ENCODE peak calls at places on chromosomes 3 and 15, in five cellular contexts. N, P, K, D and Y are unnamed samples.

GRCh38 chr15:73927476-73928240 is 1.4 kb downstream of the LOXL1 start:
- DNase-seq in D (no peak), K (peak; percentile 86), P (peak; percentile 17), N (no peak), Y (peak; percentile 81)

GRCh38 chr3:169327969-169328368 is 335.5 kb downstream of the MECOM start:
- DNase-seq in D (peak; percentile 16), P (no peak), N (no peak), K (no peak), Y (no peak)

GRCh38 chr3:57007513-57008415 is 52.7 kb upstream of the SPATA12 start:
- DNase-seq in D (no peak), N (no peak), K (no peak), P (peak; percentile 79), Y (peak; percentile 28)

GRCh38 chr3:133362539-133362938 is 37.3 kb upstream of the BFSP2 start:
- DNase-seq in N (no peak), P (no peak), K (no peak), D (no peak), Y (no peak)

GRCh38 chr3:4722103-4722502 is 229.0 kb downstream of the ITPR1 start:
- DNase-seq in P (peak; percentile 83), D (peak; percentile 56), K (no peak), N (no peak), Y (peak; percentile 28)

GRCh38 chr3:41199866-41200668 is 762 bp downstream of the CTNNB1 start:
- DNase-seq in D (no peak), P (peak; percentile 63), N (no peak), K (no peak), Y (peak; percentile 79)

GRCh38 chr15:42137461-42138261 is 18.8 kb downstream of the PLA2G4F start:
- DNase-seq in K (peak; percentile 56), D (peak; percentile 48), N (no peak), P (peak; percentile 65), Y (peak; percentile 88)

GRCh38 chr3:71229905-71230657 is 353.4 kb downstream of the FOXP1 start:
- DNase-seq in P (peak; percentile 70), N (no peak), D (no peak), K (no peak), Y (no peak)

GRCh38 chr3:134543113-134543512 is 57.3 kb downstream of the CEP63 start:
- DNase-seq in D (no peak), P (no peak), K (no peak), N (no peak), Y (no peak)

GRCh38 chr15:85533949-85534543 is 153.6 kb downstream of the AKAP13 start:
- DNase-seq in N (no peak), P (no peak), K (no peak), D (no peak), Y (no peak)

GRCh38 chr15:88465633-88466219 is 1.5 kb downstream of the MRPL46 start:
- DNase-seq in P (peak; percentile 73), K (no peak), N (no peak), D (peak; percentile 93), Y (no peak)

GRCh38 chr15:50943623-50944022 is 35.1 kb downstream of the AP4E1 start:
- DNase-seq in K (no peak), N (no peak), P (no peak), D (no peak), Y (no peak)

GRCh38 chr3:112654492-112654891 is 13.5 kb upstream of the CCDC80 start:
- DNase-seq in K (no peak), P (no peak), N (no peak), D (no peak), Y (no peak)

GRCh38 chr15:41530363-41530956 is 13.6 kb downstream of the RPAP1 start:
- DNase-seq in N (no peak), K (no peak), D (no peak), P (no peak), Y (no peak)

GRCh38 chr3:175155172-175155571 is 296.0 kb downstream of the NAALADL2 start:
- DNase-seq in N (no peak), D (no peak), K (no peak), P (no peak), Y (peak; percentile 2)

GRCh38 chr3:125647318-125648014 is 52.2 kb upstream of the OSBPL11 start:
- DNase-seq in D (no peak), N (no peak), K (peak; percentile 45), P (no peak), Y (peak; percentile 30)

GRCh38 chr3:9994086-9994844 is 7.6 kb upstream of the EMC3 start:
- DNase-seq in P (no peak), D (no peak), N (no peak), K (no peak), Y (no peak)

GRCh38 chr15:46461416-46461815 is 826.6 kb downstream of the SQOR start:
- DNase-seq in P (no peak), K (no peak), N (no peak), D (peak; percentile 3), Y (no peak)

GRCh38 chr15:68550498-68551295 is 28.1 kb upstream of the CORO2B start:
- DNase-seq in K (peak; percentile 97), D (peak; percentile 41), P (peak; percentile 72), N (no peak), Y (peak; percentile 94)

GRCh38 chr3:187750041-187750512 is 4.8 kb upstream of the BCL6 start:
- DNase-seq in N (no peak), P (no peak), D (peak; percentile 92), K (peak; percentile 65), Y (peak; percentile 91)

DNA sequence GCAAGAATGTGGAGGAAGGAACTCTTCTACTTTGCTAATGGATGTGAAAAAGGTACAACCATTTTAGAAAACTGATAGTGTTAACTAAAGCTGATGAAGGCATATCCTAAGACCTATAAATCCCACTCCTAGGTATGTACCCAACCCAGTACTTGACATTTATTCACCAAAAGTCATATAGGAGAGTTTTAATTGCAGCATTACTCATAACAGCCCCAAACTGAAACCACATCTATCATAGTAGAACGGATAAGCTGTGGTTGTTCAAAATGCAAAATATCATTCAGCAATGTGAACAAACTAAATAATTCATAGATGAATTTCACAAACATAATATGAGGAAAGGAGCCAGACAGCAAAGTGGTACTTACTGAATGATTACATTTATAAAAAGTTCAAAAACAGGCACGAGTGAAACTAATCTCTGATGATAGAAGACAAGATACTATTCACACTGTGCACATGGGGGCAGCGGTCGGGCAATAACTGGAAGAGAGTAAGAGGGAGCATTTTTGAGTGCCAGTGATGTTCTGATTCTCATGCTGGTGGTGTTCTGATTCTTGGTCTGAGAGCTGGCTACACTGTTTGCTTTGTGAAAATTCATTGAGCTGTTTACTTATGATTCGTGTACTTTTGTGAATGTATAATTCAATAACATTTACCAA is 34.3 kb downstream of the GOLIM4 start:
- DNase-seq in K (no peak), P (no peak), N (no peak), D (peak; percentile 13), Y (no peak)
- TF ChIP-seq CTCF in K (no peak), P (peak; percentile 23), N (no peak), D (peak; percentile 28), Y (peak; percentile 10)

GRCh38 chr3:194475978-194476377 is 10.8 kb downstream of the ATP13A3 start:
- DNase-seq in D (no peak), N (no peak), K (no peak), P (no peak), Y (no peak)
- H3K4me1 ChIP-seq in D (peaks cover 69% of the 10 kb centered on the region), N (peaks cover 2% of the 10 kb centered on the region), K (no peaks in the 10 kb centered on the region), P (no peaks in the 10 kb centered on the region), Y (peaks cover 13% of the 10 kb centered on the region)

GRCh38 chr3:178439504-178439903 is 96.7 kb upstream of the KCNMB2 start:
- DNase-seq in K (no peak), P (peak; percentile 20), D (no peak), N (no peak), Y (peak; percentile 24)
- TF ChIP-seq CREB1 in K (no peak), P (no peak), D (no peak), N (no peak), Y (no peak)

DNA sequence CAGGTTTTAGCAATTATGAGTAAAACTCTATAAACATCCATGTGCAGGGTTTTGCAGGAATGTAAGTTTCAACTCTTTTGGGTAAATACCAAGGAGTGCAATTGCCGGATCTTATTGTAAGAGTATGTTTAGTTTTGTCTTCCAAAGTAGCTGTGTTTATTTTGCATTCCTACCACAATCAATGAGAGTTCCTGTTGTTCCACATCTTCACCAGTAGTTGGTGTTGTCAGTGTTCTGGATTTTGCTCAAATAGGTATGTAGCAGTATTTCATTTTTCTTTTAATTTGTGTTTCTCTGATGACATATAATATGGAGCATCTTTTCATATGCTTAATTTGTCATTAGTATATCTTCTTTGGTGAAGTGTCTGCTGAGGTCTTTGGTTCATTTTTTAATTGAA is 185.1 kb upstream of the GALNT15 start:
- DNase-seq in D (no peak), K (no peak), P (no peak), N (no peak), Y (peak; percentile 19)
- TF ChIP-seq CTCF in D (peak; percentile 12), K (peak; percentile 17), P (peak; percentile 46), N (peak; percentile 21), Y (peak; percentile 43)

GRCh38 chr3:142914286-142914811 is 25.5 kb upstream of the PCOLCE2 start:
- DNase-seq in D (no peak), P (no peak), N (no peak), K (no peak), Y (no peak)
- H3K4me1 ChIP-seq in D (no peaks in the 10 kb centered on the region), P (no peaks in the 10 kb centered on the region), N (no peaks in the 10 kb centered on the region), K (no peaks in the 10 kb centered on the region), Y (no peaks in the 10 kb centered on the region)

DNA sequence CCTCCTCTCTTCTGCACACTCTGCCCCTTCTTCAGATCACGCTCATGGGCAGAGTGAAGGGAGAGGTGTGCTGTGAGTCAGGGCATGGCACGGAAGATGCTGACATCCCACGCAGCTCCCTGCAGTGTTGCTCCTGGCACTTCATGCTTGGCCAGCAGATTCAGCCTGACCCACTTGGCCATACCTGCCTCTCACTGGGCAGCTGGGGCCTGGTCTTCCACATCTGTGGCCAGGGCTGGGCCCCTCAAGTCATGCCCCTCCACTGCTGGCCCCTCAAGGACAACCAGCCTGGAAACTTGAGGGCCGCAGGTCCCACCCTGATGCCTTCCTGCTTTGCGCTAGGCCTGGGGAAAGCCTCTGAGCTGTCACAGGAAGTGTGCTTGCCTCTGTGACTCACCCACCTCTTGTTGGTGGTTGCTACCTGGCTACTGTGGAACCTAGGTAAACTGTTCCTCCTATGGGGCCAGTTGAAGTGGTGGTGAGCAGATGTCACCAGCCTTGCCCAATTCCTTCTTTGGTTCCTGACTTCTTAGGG is 48.7 kb downstream of the BSN start:
- DNase-seq in N (no peak), K (no peak), P (no peak), D (no peak), Y (no peak)
- TF ChIP-seq CREB1 in N (no peak), K (no peak), P (no peak), D (no peak), Y (no peak)

GRCh38 chr3:107627962-107628542 is 105.3 kb downstream of the BBX start:
- DNase-seq in K (no peak), P (no peak), D (no peak), N (no peak), Y (no peak)
- TF ChIP-seq CTCF in K (no peak), P (no peak), D (no peak), N (no peak), Y (peak; percentile 26)

GRCh38 chr3:59248976-59249375 is 199.2 kb upstream of the CFAP20DC start:
- DNase-seq in N (no peak), P (no peak), D (no peak), K (no peak), Y (no peak)
- H3K4me1 ChIP-seq in N (peaks cover 18% of the 10 kb centered on the region), P (no peaks in the 10 kb centered on the region), D (no peaks in the 10 kb centered on the region), K (no peaks in the 10 kb centered on the region), Y (peaks cover 15% of the 10 kb centered on the region)